ENCODE peak calls at places on chromosomes 7 and 10, in six cellular contexts. Y is A549, W is endothelial cell of umbilical vein, L is HepG2, Z is GM12878, O is K562. M is an unnamed sample.

GRCh38 chr10:105952153-105952552 is 1212.4 kb downstream of the SORCS1 start:
- DNase-seq in Y (no peak), L (no peak), W (no peak), Z (peak), O (no peak), M (peak)

GRCh38 chr7:351256-351655 is 61.3 kb downstream of the FOXL3 start:
- DNase-seq in L (no peak), Y (no peak), W (peak), O (no peak), Z (no peak), M (no peak)

GRCh38 chr10:80487791-80488538 is 33.9 kb downstream of the TSPAN14 start:
- DNase-seq in O (no peak), Z (no peak), L (no peak), Y (no peak), W (no peak), M (peak)

GRCh38 chr10:89651205-89651915 is 6.3 kb upstream of the PANK1 start:
- DNase-seq in L (no peak), W (no peak), O (no peak), Y (no peak), Z (no peak), M (no peak)

GRCh38 chr10:116237260-116237659 is 35.7 kb downstream of the GFRA1 start:
- DNase-seq in L (no peak), W (no peak), O (no peak), Y (no peak), Z (no peak), M (no peak)

GRCh38 chr7:66099551-66100407 is 14.9 kb upstream of the CRCP start:
- DNase-seq in O (peak), L (no peak), Y (peak), Z (no peak), W (peak), M (peak)

GRCh38 chr7:91287685-91288084 is 23.5 kb downstream of the FZD1 start:
- DNase-seq in L (no peak), W (peak), O (no peak), Y (no peak), Z (no peak), M (no peak)

GRCh38 chr7:96995406-96996110 is 9.8 kb upstream of the DLX6 start:
- DNase-seq in Y (no peak), O (no peak), Z (no peak), L (no peak), W (no peak), M (no peak)

GRCh38 chr7:137078781-137079180 is 210.3 kb downstream of the CHRM2 start:
- DNase-seq in Y (no peak), L (no peak), Z (no peak), O (no peak), W (no peak), M (no peak)

GRCh38 chr7:105261689-105262088 is 127.0 kb downstream of the SRPK2 start:
- DNase-seq in Y (peak), O (no peak), Z (no peak), L (no peak), W (no peak), M (peak)

GRCh38 chr7:155579565-155579964 is 33.2 kb upstream of the CNPY1 start:
- DNase-seq in W (no peak), Y (no peak), O (no peak), L (no peak), Z (no peak), M (no peak)

GRCh38 chr10:21989453-21990154 is 13.9 kb downstream of the DNAJC1 start:
- DNase-seq in W (peak), Z (no peak), L (peak), Y (peak), O (peak), M (peak)

GRCh38 chr7:157789094-157789493 is 452.3 kb downstream of the DNAJB6 start:
- DNase-seq in W (no peak), O (no peak), L (no peak), Z (no peak), Y (no peak), M (no peak)

GRCh38 chr10:91579351-91579985 is 53.4 kb downstream of the PPP1R3C start:
- DNase-seq in O (no peak), L (no peak), Z (no peak), Y (no peak), W (no peak), M (no peak)

GRCh38 chr7:30412810-30413504 is 65.6 kb downstream of the NOD1 start:
- DNase-seq in Z (peak), Y (peak), O (peak), L (peak), W (peak), M (peak)

GRCh38 chr10:127826161-127826740 is 66.5 kb downstream of the CLRN3 start:
- DNase-seq in W (no peak), Y (no peak), L (no peak), O (no peak), Z (no peak), M (no peak)

GRCh38 chr10:129496995-129497394 is 30.0 kb downstream of the MGMT start:
- DNase-seq in Y (no peak), Z (no peak), W (no peak), L (no peak), O (no peak), M (no peak)

GRCh38 chr7:2521952-2522591 is 2.5 kb downstream of the LFNG start:
- DNase-seq in L (no peak), Z (no peak), Y (no peak), O (no peak), W (peak), M (peak)

GRCh38 chr7:151448261-151449252 is 8.6 kb upstream of the CRYGN start:
- DNase-seq in W (peak), Y (peak), Z (no peak), O (peak), L (peak), M (peak)

GRCh38 chr7:134772401-134772800 is 7.0 kb upstream of the CALD1 start:
- DNase-seq in W (no peak), L (no peak), Y (no peak), O (no peak), Z (no peak), M (no peak)

GRCh38 chr7:70694909-70695803 is 436.8 kb upstream of the GALNT17 start:
- DNase-seq in Z (no peak), O (no peak), W (no peak), L (no peak), Y (no peak), M (peak)

GRCh38 chr10:133159950-133160812 is at the start of gene KNDC1:
- DNase-seq in W (no peak), Y (peak), L (no peak), Z (no peak), O (peak), M (peak)

GRCh38 chr7:43465581-43466554 is 117.0 kb upstream of the STK17A start:
- DNase-seq in L (no peak), W (no peak), Y (no peak), Z (no peak), O (no peak), M (no peak)

GRCh38 chr10:110628161-110628560 is 16.0 kb upstream of the RBM20 start:
- DNase-seq in L (no peak), Y (no peak), W (no peak), Z (no peak), O (no peak), M (no peak)

GRCh38 chr10:5892007-5892406 is 2.0 kb downstream of the FBH1 start:
- DNase-seq in Y (no peak), O (no peak), L (no peak), W (peak), Z (no peak), M (no peak)

GRCh38 chr7:82204694-82205093 is 238.9 kb downstream of the CACNA2D1 start:
- DNase-seq in Y (no peak), L (no peak), O (no peak), W (no peak), Z (no peak), M (peak)

GRCh38 chr10:101995451-101996063 is 60.4 kb downstream of the ARMH3 start:
- DNase-seq in Z (no peak), W (peak), L (peak), Y (no peak), O (no peak), M (no peak)

GRCh38 chr7:79420464-79420863 is 33.0 kb downstream of the MAGI2 start:
- DNase-seq in L (peak), O (no peak), W (no peak), Y (no peak), Z (no peak), M (peak)

GRCh38 chr10:24884316-24884715 is 68.1 kb downstream of the PRTFDC1 start:
- DNase-seq in L (no peak), Z (no peak), O (no peak), W (no peak), Y (no peak), M (no peak)

GRCh38 chr7:100612730-100613446 is 548 bp downstream of the MOSPD3 start:
- DNase-seq in L (peak), O (peak), Y (no peak), Z (no peak), W (no peak), M (peak)

GRCh38 chr10:123241391-123242141 is 87.4 kb downstream of the BUB3 start:
- DNase-seq in Z (no peak), W (peak), O (no peak), L (peak), Y (no peak), M (peak)

GRCh38 chr7:100632951-100633717 is 8.2 kb downstream of the TFR2 start:
- DNase-seq in Z (no peak), O (peak), Y (peak), W (no peak), L (no peak), M (peak)

GRCh38 chr10:27143686-27144085 is 10.5 kb downstream of the YME1L1 start:
- DNase-seq in Y (no peak), O (no peak), L (no peak), W (no peak), Z (no peak), M (no peak)

GRCh38 chr10:3781458-3782098 is 3.4 kb downstream of the KLF6 start:
- DNase-seq in W (peak), Y (no peak), Z (no peak), L (no peak), O (no peak), M (peak)

DNA sequence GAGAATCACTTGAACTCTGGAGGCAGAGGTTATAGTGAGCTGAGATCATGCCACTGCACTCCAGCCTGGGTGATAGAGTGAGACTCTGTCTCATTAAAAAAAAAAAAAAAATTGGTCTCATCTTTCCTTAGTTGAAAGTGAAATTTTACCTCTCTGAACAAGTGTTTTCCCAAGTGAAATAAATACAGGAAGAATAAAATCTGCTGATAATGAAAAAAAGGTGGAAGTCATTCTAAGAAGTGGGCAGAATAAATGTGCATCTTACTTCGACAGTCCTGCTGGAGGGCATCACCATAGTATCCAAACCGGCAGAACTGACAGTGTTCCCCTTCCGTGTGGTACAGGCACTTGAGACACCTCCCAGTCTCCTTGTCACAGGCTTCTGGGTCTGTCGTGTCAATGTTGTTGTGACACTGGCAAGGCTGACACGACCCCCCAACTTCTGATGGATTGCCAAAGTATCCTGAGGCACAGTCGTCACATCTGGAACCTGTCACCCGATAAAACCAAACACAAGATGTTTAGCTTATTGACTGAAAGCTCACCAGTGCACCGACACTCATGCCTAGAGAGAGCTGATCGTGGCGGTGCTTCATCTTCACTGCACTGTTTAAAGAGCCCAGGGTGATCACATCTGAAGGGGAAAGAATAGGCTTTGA is 49.6 kb downstream of the LAMB1 start:
- DNase-seq in Z (no peak), Y (no peak), W (no peak), L (no peak), O (no peak), M (no peak)
- TF ChIP-seq MYC in Z (no peak), Y (no peak), W (no peak), L (no peak), O (no peak), M (no peak)

GRCh38 chr10:98374176-98374969 is 40.6 kb downstream of the PYROXD2 start:
- DNase-seq in W (no peak), Y (no peak), Z (no peak), L (no peak), O (no peak), M (no peak)
- TF ChIP-seq MAX in W (no peak), Y (no peak), Z (no peak), L (no peak), O (no peak), M (no peak)

GRCh38 chr7:121109145-121109544 is 120.6 kb downstream of the CPED1 start:
- DNase-seq in Y (no peak), Z (no peak), O (no peak), W (no peak), L (no peak), M (no peak)
- TF ChIP-seq CTCF in Y (no peak), Z (no peak), O (no peak), W (no peak), L (no peak), M (no peak)

GRCh38 chr10:121833387-121833786 is 94.4 kb downstream of the ATE1 start:
- DNase-seq in Z (no peak), O (no peak), W (no peak), Y (no peak), L (no peak), M (no peak)
- TF ChIP-seq MYC in Z (no peak), O (no peak), W (no peak), Y (no peak), L (no peak), M (no peak)

DNA sequence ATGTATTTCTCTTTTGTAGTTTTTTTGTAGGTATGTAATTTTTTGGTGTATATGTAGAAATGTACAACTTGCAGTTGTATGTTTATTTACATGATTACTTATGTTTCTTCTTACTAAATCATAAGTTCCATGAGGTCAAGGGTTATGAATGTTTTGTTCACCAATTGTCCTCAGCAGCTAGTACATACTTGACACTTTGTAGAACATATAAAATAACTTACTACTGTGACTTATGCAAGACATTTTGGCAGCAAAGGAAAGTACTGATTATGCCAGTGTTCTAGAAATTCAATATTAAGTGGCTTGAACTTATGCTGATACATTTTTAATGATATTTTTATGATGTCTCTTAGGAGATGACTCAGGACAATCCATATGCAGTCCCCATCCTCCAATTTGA is 209.6 kb downstream of the DKK1 start:
- DNase-seq in W (no peak), Y (no peak), L (no peak), Z (no peak), O (no peak), M (no peak)
- TF ChIP-seq MAX in W (no peak), Y (no peak), L (no peak), Z (no peak), O (no peak), M (no peak)

GRCh38 chr7:32044739-32045138 is 25.5 kb downstream of the PDE1C start:
- DNase-seq in Z (no peak), O (no peak), L (no peak), Y (no peak), W (no peak), M (no peak)

GRCh38 chr7:32039000-32039756 is 31.0 kb downstream of the PDE1C start:
- DNase-seq in L (peak), Z (no peak), W (no peak), Y (no peak), O (no peak), M (peak)

GRCh38 chr7:32043688-32044087 is 26.5 kb downstream of the PDE1C start:
- DNase-seq in Z (no peak), L (no peak), Y (peak), W (no peak), O (no peak), M (no peak)

GRCh38 chr7:32045228-32045627 is 25.0 kb downstream of the PDE1C start:
- DNase-seq in Z (no peak), L (no peak), W (no peak), Y (no peak), O (no peak), M (no peak)

DNA sequence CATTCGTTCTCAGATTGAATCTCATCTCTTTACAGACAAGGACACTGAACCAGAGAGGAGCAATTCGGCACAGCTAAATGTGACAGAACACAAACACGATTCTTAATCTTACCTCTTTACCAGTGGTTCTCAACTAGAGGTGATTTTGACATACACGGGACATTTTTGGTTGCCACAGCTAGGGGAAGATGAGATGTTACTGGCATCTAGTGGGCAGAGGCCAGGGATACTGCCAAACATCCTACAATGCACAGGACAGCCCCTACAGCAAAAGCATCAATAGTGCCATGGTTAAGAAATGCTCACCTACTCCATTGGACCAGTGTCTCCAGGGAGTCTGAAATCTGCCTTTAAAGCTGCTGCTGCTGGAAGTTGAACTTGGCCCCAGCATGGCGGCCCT is 27.3 kb downstream of the PDE1C start:
- DNase-seq in W (no peak), O (no peak), L (no peak), Z (no peak), Y (no peak), M (no peak)
- TF ChIP-seq CTCF in W (no peak), O (no peak), L (no peak), Z (no peak), Y (peak), M (no peak)

DNA sequence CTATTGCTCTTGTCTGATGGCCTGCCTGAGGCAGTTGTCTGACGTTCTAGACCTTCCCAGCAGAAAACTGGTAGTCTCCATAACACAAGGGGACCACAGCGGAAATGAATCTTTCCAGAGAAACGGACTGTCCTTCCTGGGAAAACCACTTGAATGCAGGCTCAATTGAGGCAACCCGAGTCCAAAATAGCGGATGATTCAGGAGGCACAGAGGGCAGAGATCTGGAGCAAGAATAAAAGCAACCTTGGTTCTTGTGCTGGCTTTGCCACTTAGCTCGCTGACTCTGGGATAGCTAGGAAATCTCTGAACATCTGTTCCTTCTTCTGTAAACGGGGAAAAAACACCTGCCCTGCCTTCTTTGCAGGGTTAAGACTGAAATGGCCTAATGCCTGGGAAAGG is 178.8 kb downstream of the NEURL1 start:
- DNase-seq in Y (no peak), W (no peak), O (no peak), L (no peak), Z (no peak), M (no peak)
- TF ChIP-seq MYC in Y (no peak), W (no peak), O (no peak), L (no peak), Z (no peak), M (no peak)

DNA sequence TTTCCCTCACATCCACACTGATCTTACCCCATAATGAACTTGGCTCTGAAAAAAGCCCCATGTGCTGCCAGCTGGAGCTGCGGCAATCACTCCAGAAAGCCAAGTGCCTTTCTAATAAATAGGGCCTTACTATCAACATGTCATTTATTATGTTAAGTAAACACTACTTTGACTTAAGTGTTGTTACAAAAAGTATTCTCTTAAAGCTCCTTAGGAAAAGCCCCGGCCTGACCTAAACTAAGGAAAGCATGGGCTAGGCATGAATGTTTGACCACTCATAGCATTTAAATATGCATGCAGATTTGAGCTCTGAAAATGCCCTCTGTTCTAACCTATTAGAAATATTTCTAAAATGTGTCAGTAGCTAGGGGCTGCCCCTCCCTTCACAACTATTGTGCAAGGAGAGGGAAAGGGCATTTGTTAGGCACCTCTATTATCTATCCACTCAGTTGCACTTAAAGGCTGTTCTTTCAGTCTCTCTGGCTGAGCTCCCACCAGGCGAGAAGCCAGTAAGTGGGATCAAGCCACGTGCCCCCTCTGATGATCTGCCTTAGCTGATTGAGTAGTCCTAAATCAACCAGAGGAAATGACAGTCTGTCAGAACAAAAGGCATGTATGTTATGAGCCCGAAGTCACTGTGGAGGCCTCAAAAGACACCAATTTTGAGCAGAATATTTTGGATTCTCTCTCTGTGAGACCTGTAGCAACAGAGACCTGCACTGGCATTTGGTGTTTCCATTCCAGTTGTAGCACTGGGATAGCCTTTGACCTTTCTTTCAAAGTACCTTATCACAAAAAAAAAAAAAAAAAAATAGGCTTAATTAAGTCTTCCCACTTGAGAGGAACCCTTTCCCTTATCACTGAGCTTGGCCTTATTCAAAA is 77.1 kb downstream of the ITGB8 start:
- DNase-seq in W (peak), Z (no peak), O (no peak), L (no peak), Y (no peak), M (no peak)
- TF ChIP-seq MAX in W (peak), Z (no peak), O (no peak), L (no peak), Y (peak), M (no peak)

GRCh38 chr7:122619664-122620063 is 79.3 kb downstream of the RNF133 start:
- DNase-seq in Z (no peak), W (no peak), L (no peak), Y (no peak), O (no peak), M (no peak)
- TF ChIP-seq CTCF in Z (no peak), W (no peak), L (no peak), Y (no peak), O (no peak), M (no peak)